ENCODE peak calls at places on chromosomes 1 and 21, in five cellular contexts. One of them, this sample, is unnamed.

GRCh38 chr1:210627740-210628139 is 299.0 kb downstream of the HHAT start:
- DNase-seq in GM13977: no peak
- DNase-seq in right cardiac atrium: no peak
- DNase-seq in activated T-helper 2 cell treated with anti-CD3 and anti-CD28 coated beads, Interferon-gamma antibody, Interleukin-2, Interleukin-4, amounts not matched to agents 10 μg/mL and 5 μg/mL and 100 μg/mL, durations not matched to agents 14 hours and 24 hours and 36 hours: no peak
- DNase-seq in NCI-H345: no peak
- DNase-seq in this sample: no peak

GRCh38 chr1:33045246-33045645 is 8.6 kb upstream of the AK2 start:
- DNase-seq in NCI-H345: no peak
- DNase-seq in right cardiac atrium: peak; percentile 64
- DNase-seq in GM13977: no peak
- DNase-seq in activated T-helper 2 cell treated with anti-CD3 and anti-CD28 coated beads, Interferon-gamma antibody, Interleukin-2, Interleukin-4, amounts not matched to agents 10 μg/mL and 5 μg/mL and 100 μg/mL, durations not matched to agents 14 hours and 24 hours and 36 hours: no peak
- DNase-seq in this sample: no peak

GRCh38 chr1:114359791-114360190 is 151.2 kb downstream of the TRIM33 start:
- DNase-seq in activated T-helper 2 cell treated with anti-CD3 and anti-CD28 coated beads, Interferon-gamma antibody, Interleukin-2, Interleukin-4, amounts not matched to agents 10 μg/mL and 5 μg/mL and 100 μg/mL, durations not matched to agents 14 hours and 24 hours and 36 hours: no peak
- DNase-seq in NCI-H345: no peak
- DNase-seq in GM13977: no peak
- DNase-seq in right cardiac atrium: no peak
- DNase-seq in this sample: no peak

GRCh38 chr1:31434979-31435378 is 22.0 kb downstream of the SERINC2 start:
- DNase-seq in GM13977: no peak
- DNase-seq in right cardiac atrium: peak; percentile 33
- DNase-seq in activated T-helper 2 cell treated with anti-CD3 and anti-CD28 coated beads, Interferon-gamma antibody, Interleukin-2, Interleukin-4, amounts not matched to agents 10 μg/mL and 5 μg/mL and 100 μg/mL, durations not matched to agents 14 hours and 24 hours and 36 hours: no peak
- DNase-seq in NCI-H345: no peak
- DNase-seq in this sample: no peak

GRCh38 chr1:23394176-23394575 is 24.5 kb upstream of the ZNF436 start:
- DNase-seq in activated T-helper 2 cell treated with anti-CD3 and anti-CD28 coated beads, Interferon-gamma antibody, Interleukin-2, Interleukin-4, amounts not matched to agents 10 μg/mL and 5 μg/mL and 100 μg/mL, durations not matched to agents 14 hours and 24 hours and 36 hours: no peak
- DNase-seq in right cardiac atrium: no peak
- DNase-seq in GM13977: no peak
- DNase-seq in NCI-H345: no peak
- DNase-seq in this sample: no peak

GRCh38 chr1:87986154-87986914 is 657.7 kb downstream of the LMO4 start:
- DNase-seq in GM13977: no peak
- DNase-seq in activated T-helper 2 cell treated with anti-CD3 and anti-CD28 coated beads, Interferon-gamma antibody, Interleukin-2, Interleukin-4, amounts not matched to agents 10 μg/mL and 5 μg/mL and 100 μg/mL, durations not matched to agents 14 hours and 24 hours and 36 hours: no peak
- DNase-seq in NCI-H345: no peak
- DNase-seq in right cardiac atrium: no peak
- DNase-seq in this sample: peak; percentile 1

GRCh38 chr1:119004781-119005180 is 16.6 kb upstream of the TBX15 start:
- DNase-seq in NCI-H345: no peak
- DNase-seq in GM13977: no peak
- DNase-seq in activated T-helper 2 cell treated with anti-CD3 and anti-CD28 coated beads, Interferon-gamma antibody, Interleukin-2, Interleukin-4, amounts not matched to agents 10 μg/mL and 5 μg/mL and 100 μg/mL, durations not matched to agents 14 hours and 24 hours and 36 hours: no peak
- DNase-seq in right cardiac atrium: no peak
- DNase-seq in this sample: no peak

GRCh38 chr1:93007941-93008577 is 46.8 kb upstream of the DIPK1A start:
- DNase-seq in GM13977: no peak
- DNase-seq in NCI-H345: no peak
- DNase-seq in activated T-helper 2 cell treated with anti-CD3 and anti-CD28 coated beads, Interferon-gamma antibody, Interleukin-2, Interleukin-4, amounts not matched to agents 10 μg/mL and 5 μg/mL and 100 μg/mL, durations not matched to agents 14 hours and 24 hours and 36 hours: no peak
- DNase-seq in right cardiac atrium: no peak
- DNase-seq in this sample: no peak

GRCh38 chr21:41711416-41712023 is 55.3 kb downstream of the RIPK4 start:
- DNase-seq in NCI-H345: no peak
- DNase-seq in activated T-helper 2 cell treated with anti-CD3 and anti-CD28 coated beads, Interferon-gamma antibody, Interleukin-2, Interleukin-4, amounts not matched to agents 10 μg/mL and 5 μg/mL and 100 μg/mL, durations not matched to agents 14 hours and 24 hours and 36 hours: no peak
- DNase-seq in GM13977: no peak
- DNase-seq in right cardiac atrium: no peak
- DNase-seq in this sample: peak; percentile 17

GRCh38 chr1:1891349-1892078 is 627 bp upstream of the GNB1 start:
- DNase-seq in NCI-H345: peak; percentile 77
- DNase-seq in right cardiac atrium: peak; percentile 93
- DNase-seq in GM13977: peak; percentile 87
- DNase-seq in activated T-helper 2 cell treated with anti-CD3 and anti-CD28 coated beads, Interferon-gamma antibody, Interleukin-2, Interleukin-4, amounts not matched to agents 10 μg/mL and 5 μg/mL and 100 μg/mL, durations not matched to agents 14 hours and 24 hours and 36 hours: peak; percentile 36
- DNase-seq in this sample: peak; percentile 46

GRCh38 chr1:156511656-156512055 is 11.1 kb upstream of the MEF2D start:
- DNase-seq in activated T-helper 2 cell treated with anti-CD3 and anti-CD28 coated beads, Interferon-gamma antibody, Interleukin-2, Interleukin-4, amounts not matched to agents 10 μg/mL and 5 μg/mL and 100 μg/mL, durations not matched to agents 14 hours and 24 hours and 36 hours: no peak
- DNase-seq in right cardiac atrium: no peak
- DNase-seq in GM13977: no peak
- DNase-seq in NCI-H345: no peak
- DNase-seq in this sample: no peak

GRCh38 chr1:184075040-184076029 is 23.8 kb downstream of the TSEN15 start:
- DNase-seq in activated T-helper 2 cell treated with anti-CD3 and anti-CD28 coated beads, Interferon-gamma antibody, Interleukin-2, Interleukin-4, amounts not matched to agents 10 μg/mL and 5 μg/mL and 100 μg/mL, durations not matched to agents 14 hours and 24 hours and 36 hours: no peak
- DNase-seq in NCI-H345: peak; percentile 54
- DNase-seq in right cardiac atrium: no peak
- DNase-seq in GM13977: peak; percentile 28
- DNase-seq in this sample: peak; percentile 81

GRCh38 chr1:97778718-97779117 is 142.1 kb downstream of the DPYD start:
- DNase-seq in activated T-helper 2 cell treated with anti-CD3 and anti-CD28 coated beads, Interferon-gamma antibody, Interleukin-2, Interleukin-4, amounts not matched to agents 10 μg/mL and 5 μg/mL and 100 μg/mL, durations not matched to agents 14 hours and 24 hours and 36 hours: no peak
- DNase-seq in GM13977: no peak
- DNase-seq in right cardiac atrium: no peak
- DNase-seq in NCI-H345: no peak
- DNase-seq in this sample: no peak

GRCh38 chr1:35220976-35221375 is 28.0 kb upstream of the SFPQ start:
- DNase-seq in GM13977: peak; percentile 58
- DNase-seq in right cardiac atrium: no peak
- DNase-seq in NCI-H345: no peak
- DNase-seq in activated T-helper 2 cell treated with anti-CD3 and anti-CD28 coated beads, Interferon-gamma antibody, Interleukin-2, Interleukin-4, amounts not matched to agents 10 μg/mL and 5 μg/mL and 100 μg/mL, durations not matched to agents 14 hours and 24 hours and 36 hours: no peak
- DNase-seq in this sample: peak; percentile 29

GRCh38 chr21:36923270-36923669 is 43.2 kb downstream of the HLCS start:
- DNase-seq in activated T-helper 2 cell treated with anti-CD3 and anti-CD28 coated beads, Interferon-gamma antibody, Interleukin-2, Interleukin-4, amounts not matched to agents 10 μg/mL and 5 μg/mL and 100 μg/mL, durations not matched to agents 14 hours and 24 hours and 36 hours: no peak
- DNase-seq in NCI-H345: no peak
- DNase-seq in right cardiac atrium: no peak
- DNase-seq in GM13977: no peak
- DNase-seq in this sample: no peak

GRCh38 chr1:223504741-223505140 is 111.5 kb downstream of the CCDC185 start:
- DNase-seq in NCI-H345: no peak
- DNase-seq in right cardiac atrium: no peak
- DNase-seq in GM13977: no peak
- DNase-seq in activated T-helper 2 cell treated with anti-CD3 and anti-CD28 coated beads, Interferon-gamma antibody, Interleukin-2, Interleukin-4, amounts not matched to agents 10 μg/mL and 5 μg/mL and 100 μg/mL, durations not matched to agents 14 hours and 24 hours and 36 hours: no peak
- DNase-seq in this sample: peak; percentile 64